ENCODE peak calls at places on chromosome 17, in six cellular contexts. V is HFF-Myc, Q is gastrocnemius medialis, J is stomach, E is AG10803, Z is IMR-90. P is an unnamed sample.
A peak's percentile ranks its signal among the peaks of the same experiment; 100 is the strongest.

GRCh38 chr17:40498281-40499084 is 2.9 kb downstream of the TNS4 start:
- DNase-seq in V (no peak), Q (no peak), J (no peak), E (no peak), Z (no peak), P (no peak)

GRCh38 chr17:45402916-45403315 is 29.8 kb downstream of the ARHGAP27 start:
- DNase-seq in V (no peak), Q (no peak), J (no peak), E (no peak), Z (no peak), P (no peak)

GRCh38 chr17:65678534-65678933 is 117.1 kb upstream of the AXIN2 start:
- DNase-seq in V (no peak), Q (no peak), J (no peak), E (peak; percentile 48), Z (no peak), P (no peak)

GRCh38 chr17:4436381-4436780 is 2.6 kb downstream of the SPNS3 start:
- DNase-seq in V (no peak), Q (no peak), J (no peak), E (no peak), Z (no peak), P (no peak)

GRCh38 chr17:30344283-30345088 is 10.6 kb upstream of the TMIGD1 start:
- DNase-seq in V (no peak), Q (no peak), J (peak; percentile 71), E (peak; percentile 67), Z (peak; percentile 59), P (no peak)

GRCh38 chr17:49637050-49637449 is 40.8 kb downstream of the SPOP start:
- DNase-seq in V (no peak), Q (no peak), J (no peak), E (no peak), Z (peak; percentile 50), P (no peak)

GRCh38 chr17:30378191-30378796 is 433 bp upstream of the CPD start:
- DNase-seq in V (no peak), Q (no peak), J (peak; percentile 40), E (no peak), Z (peak; percentile 11), P (no peak)

GRCh38 chr17:57727776-57728175 is 17.3 kb downstream of the CCDC182 start:
- DNase-seq in V (no peak), Q (no peak), J (no peak), E (no peak), Z (no peak), P (no peak)

GRCh38 chr17:31582151-31582907 is 190.9 kb downstream of the RAB11FIP4 start:
- DNase-seq in V (no peak), Q (no peak), J (peak; percentile 66), E (peak; percentile 64), Z (peak; percentile 36), P (no peak)

GRCh38 chr17:42252528-42253172 is 23.5 kb downstream of the STAT5B start:
- DNase-seq in V (no peak), Q (no peak), J (no peak), E (peak; percentile 19), Z (no peak), P (no peak)

GRCh38 chr17:75864448-75864871 is 9.3 kb upstream of the WBP2 start:
- DNase-seq in V (peak; percentile 89), Q (no peak), J (peak; percentile 53), E (peak; percentile 80), Z (peak; percentile 92), P (no peak)

GRCh38 chr17:75525806-75526554 is 483 bp downstream of the LLGL2 start:
- DNase-seq in V (no peak), Q (no peak), J (peak; percentile 43), E (no peak), Z (no peak), P (no peak)

GRCh38 chr17:61587242-61587641 is 3.8 kb downstream of the NACA2 start:
- DNase-seq in V (no peak), Q (no peak), J (no peak), E (no peak), Z (no peak), P (no peak)

GRCh38 chr17:75574404-75575093 is 13.1 kb upstream of the MYO15B start:
- DNase-seq in V (no peak), Q (no peak), J (no peak), E (no peak), Z (no peak), P (no peak)

GRCh38 chr17:79515646-79516604 is 94.9 kb downstream of the RBFOX3 start:
- DNase-seq in V (no peak), Q (no peak), J (no peak), E (peak; percentile 2), Z (peak; percentile 10), P (no peak)

GRCh38 chr17:35447494-35447893 is 1.1 kb downstream of the SLFN13 start:
- DNase-seq in V (no peak), Q (no peak), J (no peak), E (no peak), Z (no peak), P (no peak)
- H3K4me3 ChIP-seq in V (no peak overlapping the region), Q (no peak overlapping the region), J (peak overlapping the region; percentile 46), E (no peak overlapping the region), Z (no peak overlapping the region), P (no peak overlapping the region)

GRCh38 chr17:17703608-17703919 is 22.3 kb downstream of the RAI1 start:
- DNase-seq in V (no peak), Q (no peak), J (no peak), E (no peak), Z (no peak), P (no peak)

GRCh38 chr17:17701658-17702057 is 20.4 kb downstream of the RAI1 start:
- DNase-seq in V (no peak), Q (no peak), J (no peak), E (no peak), Z (no peak), P (no peak)

GRCh38 chr17:17702370-17702769 is 21.1 kb downstream of the RAI1 start:
- DNase-seq in V (no peak), Q (no peak), J (no peak), E (no peak), Z (no peak), P (no peak)

GRCh38 chr17:17701112-17701511 is 19.9 kb downstream of the RAI1 start:
- DNase-seq in V (no peak), Q (no peak), J (no peak), E (no peak), Z (no peak), P (no peak)

DNA sequence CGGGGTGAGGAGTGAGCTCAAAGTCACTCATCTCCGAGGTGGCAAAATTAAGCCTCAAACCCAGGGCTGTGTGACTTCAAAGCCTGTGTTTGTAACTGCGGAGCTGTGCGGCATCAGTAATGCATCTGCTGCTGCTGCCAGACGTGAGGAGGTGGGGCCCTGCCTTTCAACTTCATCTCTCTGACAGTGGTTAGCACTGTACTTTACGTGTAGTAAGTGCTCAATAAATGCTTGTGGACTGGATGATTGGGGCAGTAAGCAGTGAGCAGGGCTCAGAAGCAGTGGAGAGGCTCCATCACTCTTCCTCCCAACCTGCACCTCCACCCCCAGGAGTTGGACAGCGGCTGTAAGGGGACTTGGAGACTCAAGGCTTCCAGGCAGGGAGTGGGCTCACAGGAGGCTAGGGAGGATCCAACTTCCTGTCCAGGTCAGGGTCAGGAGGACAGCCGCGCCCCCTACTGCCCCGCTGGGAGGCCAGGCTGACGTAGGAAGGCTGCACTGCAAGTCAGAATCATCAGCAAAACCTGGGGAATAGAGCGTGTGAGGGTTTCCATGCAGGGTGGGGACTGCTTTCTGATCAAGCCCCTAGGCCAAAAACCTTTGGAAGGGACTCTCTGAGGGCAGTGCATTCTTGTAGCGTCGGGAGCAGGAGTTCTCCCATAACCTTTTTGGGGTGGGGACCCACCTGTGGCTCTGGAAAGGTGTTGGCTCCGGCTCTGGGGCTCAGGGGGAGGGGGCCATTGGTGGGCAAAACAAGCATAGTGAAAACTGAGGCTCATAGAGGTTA is 21.8 kb downstream of the RAI1 start:
- DNase-seq in V (no peak), Q (no peak), J (no peak), E (no peak), Z (no peak), P (no peak)
- TF ChIP-seq CTCF in V (no peak), Q (no peak), J (no peak), E (no peak), Z (no peak), P (no peak)

GRCh38 chr17:21126645-21127507 is at the start of gene DHRS7B:
- DNase-seq in V (peak; percentile 81), Q (peak; percentile 95), J (peak; percentile 98), E (peak; percentile 85), Z (peak; percentile 88), P (peak; percentile 48)
- H3K4me3 ChIP-seq in V (peak within 1 kb of the TSS; percentile 94), Q (peak within 1 kb of the TSS; percentile 90), J (peak within 1 kb of the TSS; percentile 81), E (peak within 1 kb of the TSS; percentile 98), Z (peak within 1 kb of the TSS; percentile 64), P (peak within 1 kb of the TSS; percentile 61)

GRCh38 chr17:74283371-74283673 is 9.3 kb downstream of the DNAI2 start:
- DNase-seq in V (no peak), Q (no peak), J (no peak), E (no peak), Z (no peak), P (no peak)

GRCh38 chr17:74280093-74280513 is 6.1 kb downstream of the DNAI2 start:
- DNase-seq in V (no peak), Q (no peak), J (no peak), E (no peak), Z (no peak), P (no peak)

GRCh38 chr17:74287203-74287602 is 13.2 kb downstream of the DNAI2 start:
- DNase-seq in V (no peak), Q (no peak), J (no peak), E (no peak), Z (no peak), P (no peak)

GRCh38 chr17:74281799-74282198 is 7.8 kb downstream of the DNAI2 start:
- DNase-seq in V (no peak), Q (no peak), J (no peak), E (no peak), Z (no peak), P (no peak)

GRCh38 chr17:74282587-74283370 is 8.7 kb downstream of the DNAI2 start:
- DNase-seq in V (no peak), Q (no peak), J (no peak), E (no peak), Z (no peak), P (no peak)
- TF ChIP-seq CTCF in V (no peak), Q (no peak), J (no peak), E (no peak), Z (no peak), P (no peak)

DNA sequence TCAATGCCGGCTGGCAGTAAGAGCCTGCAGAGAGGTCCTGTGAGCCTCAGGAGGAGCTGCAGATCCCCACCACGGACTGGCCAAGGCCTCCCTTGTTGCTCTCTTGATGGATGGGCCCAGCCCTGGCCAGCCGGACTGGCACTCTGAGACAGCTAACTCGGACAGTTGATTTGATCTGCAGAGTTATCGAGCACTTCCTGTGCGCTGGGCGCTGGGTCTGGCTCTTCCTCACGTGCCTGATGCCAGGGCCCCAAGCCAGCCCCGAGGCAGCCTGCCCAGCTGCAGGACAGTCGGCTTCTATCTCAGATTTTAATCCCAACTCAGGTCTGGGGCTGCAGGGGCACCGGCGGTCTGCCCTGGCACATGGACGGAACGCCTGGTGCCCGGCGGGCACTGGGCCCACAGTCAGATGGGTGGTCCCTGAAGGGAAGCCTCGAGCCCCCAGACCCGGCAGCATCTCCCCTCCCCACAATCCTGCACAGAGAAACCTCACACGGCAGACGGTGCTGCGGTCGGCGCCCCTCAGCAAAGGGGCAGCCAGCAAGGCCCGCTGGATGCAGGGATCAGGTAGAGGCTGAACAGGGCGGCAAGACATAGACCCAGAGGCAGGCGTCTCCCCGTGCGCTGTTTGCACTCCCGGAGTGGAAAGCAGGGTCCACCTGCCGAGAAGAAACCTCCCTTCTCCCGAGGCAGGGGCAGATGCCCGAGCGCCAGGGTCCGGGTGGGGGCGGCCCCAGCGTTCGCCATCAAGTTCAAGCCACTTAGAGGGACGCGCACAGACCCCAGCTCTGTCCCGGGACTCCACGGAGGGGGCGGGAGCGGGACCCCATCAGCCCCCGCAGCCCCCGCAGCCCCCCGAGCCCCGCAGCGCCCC is 34.0 kb downstream of the TIMM22 start:
- DNase-seq in V (no peak), Q (peak; percentile 33), J (no peak), E (peak; percentile 40), Z (no peak), P (no peak)
- H3K4me3 ChIP-seq in V (no peak overlapping the region), Q (peak overlapping the region; percentile 47), J (peak overlapping the region; percentile 37), E (no peak overlapping the region), Z (no peak overlapping the region), P (no peak overlapping the region)

GRCh38 chr17:43755389-43755875 is 3.2 kb downstream of the SOST start:
- DNase-seq in V (no peak), Q (no peak), J (no peak), E (no peak), Z (peak; percentile 45), P (no peak)
- TF ChIP-seq CTCF in V (no peak), Q (no peak), J (no peak), E (no peak), Z (peak; percentile 4), P (no peak)